ENCODE peak calls at places on chromosome 1, in eight cellular contexts. K is BE2C, H is lung, O is stomach, Y is H9, A is pancreas, R is A673, M is endodermal cell. Z is an unnamed sample.

GRCh38 chr1:36764796-36765195 is 269.5 kb downstream of the GRIK3 start:
- DNase-seq in K (no peak), H (no peak), O (no peak), Y (no peak), A (no peak), R (no peak), M (peak; percentile 85), Z (no peak)

GRCh38 chr1:180563013-180563827 is 4.5 kb downstream of the OVAAL start:
- DNase-seq in K (no peak), H (no peak), O (no peak), Y (no peak), A (no peak), R (no peak), M (peak; percentile 58), Z (no peak)

GRCh38 chr1:87800006-87800405 is 471.3 kb downstream of the LMO4 start:
- DNase-seq in K (no peak), H (no peak), O (no peak), Y (no peak), A (no peak), R (peak; percentile 31), M (no peak), Z (no peak)

GRCh38 chr1:89698624-89699023 is 65.7 kb downstream of the LRRC8C start:
- DNase-seq in K (no peak), H (no peak), O (no peak), Y (no peak), A (no peak), R (no peak), M (no peak), Z (no peak)

GRCh38 chr1:244757091-244757939 is 78.1 kb upstream of the COX20 start:
- DNase-seq in K (no peak), H (peak; percentile 32), O (peak; percentile 40), Y (no peak), A (no peak), R (no peak), M (no peak), Z (no peak)

GRCh38 chr1:184513966-184514365 is 127.1 kb downstream of the C1orf21 start:
- DNase-seq in K (no peak), H (no peak), O (no peak), Y (no peak), A (peak; percentile 48), R (no peak), M (no peak), Z (no peak)

GRCh38 chr1:207240325-207241095 is 81.0 kb upstream of the CD55 start:
- DNase-seq in K (no peak), H (peak; percentile 59), O (no peak), Y (no peak), A (no peak), R (no peak), M (no peak), Z (no peak)

GRCh38 chr1:209769171-209769904 is 13.5 kb downstream of the TRAF3IP3 start:
- DNase-seq in K (no peak), H (peak; percentile 61), O (no peak), Y (no peak), A (peak; percentile 42), R (peak; percentile 91), M (no peak), Z (no peak)

GRCh38 chr1:224292419-224292818 is 37.6 kb downstream of the NVL start:
- DNase-seq in K (no peak), H (no peak), O (no peak), Y (no peak), A (no peak), R (no peak), M (no peak), Z (no peak)

GRCh38 chr1:31428436-31429221 is 15.6 kb downstream of the SERINC2 start:
- DNase-seq in K (no peak), H (no peak), O (no peak), Y (no peak), A (no peak), R (no peak), M (peak; percentile 44), Z (no peak)

GRCh38 chr1:152983234-152983633 is 647 bp upstream of the SPRR1A start:
- DNase-seq in K (no peak), H (no peak), O (no peak), Y (no peak), A (no peak), R (no peak), M (no peak), Z (no peak)

GRCh38 chr1:32775640-32776337 is 41.4 kb downstream of the YARS1 start:
- DNase-seq in K (no peak), H (no peak), O (no peak), Y (no peak), A (no peak), R (peak; percentile 34), M (no peak), Z (no peak)

GRCh38 chr1:32345289-32345827 is 9.3 kb upstream of the MARCKSL1 start:
- DNase-seq in K (no peak), H (no peak), O (peak; percentile 52), Y (no peak), A (peak; percentile 57), R (no peak), M (no peak), Z (no peak)

GRCh38 chr1:186304982-186305949 is 69.8 kb downstream of the TPR start:
- DNase-seq in K (peak; percentile 18), H (no peak), O (no peak), Y (no peak), A (no peak), R (peak; percentile 71), M (peak; percentile 48), Z (no peak)

GRCh38 chr1:28811766-28812668 is at the start of gene OPRD1:
- DNase-seq in K (peak; percentile 56), H (no peak), O (no peak), Y (no peak), A (no peak), R (peak; percentile 30), M (peak; percentile 80), Z (peak; percentile 62)

GRCh38 chr1:239563680-239564079 is 177.3 kb downstream of the CHRM3 start:
- DNase-seq in K (no peak), H (no peak), O (no peak), Y (no peak), A (no peak), R (no peak), M (no peak), Z (no peak)

GRCh38 chr1:181936768-181937581 is 124.5 kb downstream of the ZNF648 start:
- DNase-seq in K (peak; percentile 48), H (peak; percentile 33), O (peak; percentile 57), Y (peak; percentile 90), A (peak; percentile 29), R (peak; percentile 60), M (peak; percentile 95), Z (peak; percentile 70)

GRCh38 chr1:78210167-78210566 is 164.4 kb downstream of the GIPC2 start:
- DNase-seq in K (no peak), H (no peak), O (no peak), Y (no peak), A (no peak), R (no peak), M (no peak), Z (no peak)

GRCh38 chr1:217253985-217254384 is 376.9 kb downstream of the GPATCH2 start:
- DNase-seq in K (no peak), H (no peak), O (no peak), Y (no peak), A (no peak), R (no peak), M (no peak), Z (no peak)

GRCh38 chr1:91924146-91924545 is 25.1 kb upstream of the BRDT start:
- DNase-seq in K (no peak), H (no peak), O (no peak), Y (no peak), A (no peak), R (no peak), M (no peak), Z (no peak)
- TF ChIP-seq CTCF in K (no peak), H (no peak), O (no peak), Y (no peak), A (no peak), R (no peak), M (no peak), Z (no peak)

GRCh38 chr1:222053790-222054294 is 312.0 kb upstream of the DUSP10 start:
- DNase-seq in K (no peak), H (no peak), O (no peak), Y (no peak), A (no peak), R (no peak), M (no peak), Z (no peak)
- H3K27me3 ChIP-seq in K (no peaks in the 10 kb centered on the region), H (no peaks in the 10 kb centered on the region), O (no peaks in the 10 kb centered on the region), Y (no peaks in the 10 kb centered on the region), A (no peaks in the 10 kb centered on the region), R (no peaks in the 10 kb centered on the region), M (no peaks in the 10 kb centered on the region), Z (no peaks in the 10 kb centered on the region)

DNA sequence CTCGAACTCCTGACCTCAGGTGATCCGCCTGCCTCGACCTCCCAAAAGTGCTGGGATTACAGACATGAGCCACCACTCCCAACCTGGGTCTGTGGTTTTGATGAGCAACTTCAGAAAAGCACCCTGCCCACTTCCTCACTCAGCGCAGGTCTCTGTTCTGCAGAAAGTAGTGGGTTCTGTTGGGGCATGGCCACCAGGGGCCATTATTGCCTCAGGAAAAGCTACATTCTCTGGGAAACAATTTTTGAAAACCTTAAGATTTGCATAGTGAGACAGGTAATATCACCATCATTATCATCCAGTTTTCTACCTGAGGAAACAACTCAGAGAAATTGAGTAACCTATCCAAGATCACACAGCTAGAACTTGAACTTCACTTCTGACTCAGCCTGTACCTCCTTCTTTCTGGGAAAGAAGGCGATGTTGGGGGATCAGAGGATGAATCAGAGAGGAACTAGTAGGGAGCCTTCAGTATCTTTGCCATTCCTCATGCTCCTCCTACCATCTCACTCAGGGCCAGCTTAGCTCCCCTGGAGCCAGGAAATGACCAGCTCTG is 7.1 kb upstream of the NES start:
- DNase-seq in K (no peak), H (no peak), O (no peak), Y (no peak), A (no peak), R (no peak), M (no peak), Z (no peak)
- TF ChIP-seq CTCF in K (peak; percentile 11), H (no peak), O (no peak), Y (peak; percentile 41), A (no peak), R (no peak), M (peak; percentile 52), Z (no peak)

DNA sequence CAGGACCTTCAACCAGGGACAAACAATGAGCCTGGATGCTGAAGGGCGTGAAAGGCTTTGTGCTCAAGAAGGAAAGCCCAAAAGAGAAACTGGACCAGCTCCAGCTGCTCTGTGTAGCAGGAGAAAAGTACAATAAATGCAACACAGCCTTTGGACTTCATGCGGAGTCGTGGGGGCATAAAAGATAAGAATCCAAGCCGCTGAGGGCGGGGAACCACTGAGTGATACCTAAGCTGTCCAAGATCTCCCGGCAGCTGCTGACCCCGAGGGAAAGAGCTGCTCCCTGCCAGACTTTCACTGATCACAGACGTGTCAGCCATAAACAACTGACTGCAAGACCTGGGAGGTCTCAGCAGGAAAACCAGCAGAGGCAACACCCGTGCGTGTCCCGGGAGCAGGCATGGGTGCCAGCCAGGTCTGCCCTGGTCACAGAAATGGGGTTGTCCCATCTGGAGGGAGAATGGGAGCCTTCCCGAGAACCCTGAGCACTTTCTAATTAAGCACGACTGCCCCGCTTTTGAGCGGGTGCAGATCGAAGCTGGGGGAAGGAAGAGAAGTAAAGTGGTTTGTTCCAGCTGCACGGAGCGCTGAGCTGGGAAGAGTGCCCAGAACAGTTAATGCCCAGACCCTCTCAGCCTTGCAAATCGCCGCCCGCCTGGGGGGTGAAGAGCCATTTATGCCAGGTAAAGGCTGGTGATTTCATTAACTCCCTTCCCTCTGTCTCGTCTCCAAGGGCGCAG is 68.3 kb upstream of the TARDBP start:
- DNase-seq in K (peak; percentile 68), H (no peak), O (peak; percentile 63), Y (no peak), A (no peak), R (peak; percentile 49), M (peak; percentile 50), Z (no peak)
- H3K27me3 ChIP-seq in K (no peaks in the 10 kb centered on the region), H (no peaks in the 10 kb centered on the region), O (peaks cover 24% of the 10 kb centered on the region), Y (no peaks in the 10 kb centered on the region), A (no peaks in the 10 kb centered on the region), R (no peaks in the 10 kb centered on the region), M (no peaks in the 10 kb centered on the region), Z (no peaks in the 10 kb centered on the region)

Z was measured in dorsolateral prefrontal cortex.